ENCODE peak calls at places on chromosome 14, in eight cellular contexts. O is brain microvascular endothelial cell; E is activated CD8-positive, alpha-beta T cell treated with anti-CD3 and anti-CD28 coated beads for 36 hours; P is stomach; Q is HAP-1; Y is DMS53; U is putamen; S is stimulated activated CD8-positive, alpha-beta memory T cell treated with anti-CD3 and anti-CD28 coated beads, Interleukin-12 subunit alpha, Interleukin-12 subunit beta, amount 100 ng/mL, for 4 hours. I is an unnamed sample.

GRCh38 chr14:63432228-63432627 is 110.9 kb downstream of the PPP2R5E start:
- DNase-seq in O (no peak), E (no peak), P (no peak), Q (no peak), Y (peak), U (no peak), S (no peak), I (peak)

GRCh38 chr14:50344116-50344775 is 32.1 kb downstream of the DMAC2L start:
- DNase-seq in O (no peak), E (peak), P (no peak), Q (no peak), Y (no peak), U (no peak), S (no peak), I (no peak)

GRCh38 chr14:58082491-58083098 is 69.4 kb downstream of the ARMH4 start:
- DNase-seq in O (peak), E (no peak), P (no peak), Q (no peak), Y (peak), U (peak), S (no peak), I (peak)

GRCh38 chr14:68664225-68664681 is 128.6 kb downstream of the ZFP36L1 start:
- DNase-seq in O (no peak), E (peak), P (no peak), Q (no peak), Y (no peak), U (no peak), S (no peak), I (no peak)

GRCh38 chr14:88786715-88787114 is 6.0 kb downstream of the EML5 start:
- DNase-seq in O (no peak), E (no peak), P (no peak), Q (no peak), Y (no peak), U (no peak), S (no peak), I (no peak)

GRCh38 chr14:89121961-89122675 is 294.9 kb downstream of the FOXN3 start:
- DNase-seq in O (no peak), E (no peak), P (no peak), Q (peak), Y (peak), U (no peak), S (no peak), I (peak)

GRCh38 chr14:37056473-37056872 is 115.9 kb downstream of the SLC25A21 start:
- DNase-seq in O (peak), E (no peak), P (no peak), Q (no peak), Y (no peak), U (no peak), S (no peak), I (peak)

GRCh38 chr14:106039400-106039799 is 513.0 kb downstream of the TMEM121 start:
- DNase-seq in O (no peak), E (peak), P (no peak), Q (peak), Y (peak), U (no peak), S (peak), I (peak)

GRCh38 chr14:100621806-100622205 is 34.6 kb upstream of the BEGAIN start:
- DNase-seq in O (no peak), E (no peak), P (no peak), Q (peak), Y (no peak), U (no peak), S (no peak), I (peak)

GRCh38 chr14:102917469-102918211 is 4.8 kb upstream of the AMN start:
- DNase-seq in O (peak), E (peak), P (peak), Q (peak), Y (peak), U (no peak), S (peak), I (peak)

GRCh38 chr14:95287176-95287754 is 32.4 kb downstream of the CLMN start:
- DNase-seq in O (no peak), E (no peak), P (no peak), Q (no peak), Y (no peak), U (no peak), S (no peak), I (peak)

GRCh38 chr14:33959692-33960151 is 8.8 kb upstream of the EGLN3 start:
- DNase-seq in O (no peak), E (no peak), P (no peak), Q (peak), Y (no peak), U (peak), S (no peak), I (no peak)

GRCh38 chr14:63398952-63399351 is 80.2 kb upstream of the GPHB5 start:
- DNase-seq in O (no peak), E (no peak), P (no peak), Q (no peak), Y (no peak), U (no peak), S (no peak), I (no peak)

GRCh38 chr14:56975521-56975920 is 165.2 kb upstream of the OTX2 start:
- DNase-seq in O (no peak), E (no peak), P (no peak), Q (no peak), Y (peak), U (no peak), S (no peak), I (peak)

GRCh38 chr14:61188936-61189808 is 92.0 kb downstream of the TMEM30B start:
- DNase-seq in O (peak), E (peak), P (peak), Q (peak), Y (peak), U (no peak), S (no peak), I (peak)

GRCh38 chr14:22538671-22539228 is 50.3 kb downstream of the DAD1 start:
- DNase-seq in O (no peak), E (peak), P (no peak), Q (no peak), Y (no peak), U (no peak), S (no peak), I (no peak)

GRCh38 chr14:37969511-37969979 is 238.2 kb upstream of the SSTR1 start:
- DNase-seq in O (no peak), E (no peak), P (peak), Q (no peak), Y (peak), U (no peak), S (no peak), I (no peak)

GRCh38 chr14:105093426-105094192 is 28.4 kb upstream of the GPR132 start:
- DNase-seq in O (peak), E (peak), P (peak), Q (peak), Y (peak), U (no peak), S (peak), I (peak)

GRCh38 chr14:84468153-84468552 is 1061.8 kb upstream of the FLRT2 start:
- DNase-seq in O (no peak), E (no peak), P (no peak), Q (no peak), Y (no peak), U (no peak), S (no peak), I (no peak)

GRCh38 chr14:51575225-51576111 is 76.2 kb upstream of the FRMD6 start:
- DNase-seq in O (no peak), E (no peak), P (no peak), Q (no peak), Y (no peak), U (no peak), S (no peak), I (no peak)

GRCh38 chr14:105173901-105174894 is 5.6 kb upstream of the JAG2 start:
- DNase-seq in O (no peak), E (peak), P (no peak), Q (no peak), Y (peak), U (no peak), S (peak), I (no peak)

GRCh38 chr14:49212721-49213120 is 373.5 kb downstream of the RPS29 start:
- DNase-seq in O (no peak), E (no peak), P (no peak), Q (no peak), Y (no peak), U (no peak), S (no peak), I (no peak)

GRCh38 chr14:64388533-64389243 is 535 bp downstream of the MTHFD1 start:
- DNase-seq in O (peak), E (no peak), P (peak), Q (no peak), Y (peak), U (no peak), S (no peak), I (peak)

GRCh38 chr14:95197498-95198010 is 40.2 kb upstream of the DICER1 start:
- DNase-seq in O (no peak), E (no peak), P (peak), Q (no peak), Y (peak), U (no peak), S (no peak), I (no peak)

GRCh38 chr14:91636604-91637003 is 95.3 kb downstream of the CATSPERB start:
- DNase-seq in O (no peak), E (no peak), P (no peak), Q (no peak), Y (no peak), U (no peak), S (no peak), I (no peak)

GRCh38 chr14:71354801-71355200 is 447.5 kb downstream of the PCNX1 start:
- DNase-seq in O (no peak), E (no peak), P (no peak), Q (no peak), Y (no peak), U (no peak), S (no peak), I (no peak)

GRCh38 chr14:92625213-92625612 is 111.6 kb downstream of the RIN3 start:
- DNase-seq in O (peak), E (no peak), P (no peak), Q (no peak), Y (no peak), U (no peak), S (no peak), I (no peak)

GRCh38 chr14:63499701-63500250 is 43.4 kb downstream of the PPP2R5E start:
- DNase-seq in O (peak), E (no peak), P (no peak), Q (no peak), Y (no peak), U (no peak), S (no peak), I (no peak)

GRCh38 chr14:54177861-54178591 is 218.8 kb upstream of the CDKN3 start:
- DNase-seq in O (peak), E (no peak), P (no peak), Q (no peak), Y (no peak), U (no peak), S (no peak), I (peak)

GRCh38 chr14:80584638-80585505 is 356.7 kb downstream of the CEP128 start:
- DNase-seq in O (no peak), E (no peak), P (no peak), Q (no peak), Y (peak), U (no peak), S (no peak), I (peak)

GRCh38 chr14:20658246-20658645 is 16.8 kb upstream of the OR6S1 start:
- DNase-seq in O (no peak), E (no peak), P (no peak), Q (no peak), Y (no peak), U (no peak), S (no peak), I (no peak)

GRCh38 chr14:24921903-24922302 is 128.0 kb downstream of the STXBP6 start:
- DNase-seq in O (peak), E (no peak), P (no peak), Q (no peak), Y (no peak), U (no peak), S (no peak), I (no peak)

GRCh38 chr14:104367811-104368750 is 211.5 kb upstream of the C14orf180 start:
- DNase-seq in O (no peak), E (no peak), P (no peak), Q (no peak), Y (no peak), U (no peak), S (no peak), I (peak)

GRCh38 chr14:95258754-95259593 is 60.7 kb downstream of the CLMN start:
- DNase-seq in O (peak), E (no peak), P (peak), Q (no peak), Y (peak), U (no peak), S (no peak), I (no peak)

GRCh38 chr14:84085493-84085892 is 1444.5 kb upstream of the FLRT2 start:
- DNase-seq in O (no peak), E (no peak), P (no peak), Q (no peak), Y (no peak), U (no peak), S (no peak), I (no peak)

GRCh38 chr14:91649930-91650329 is 82.0 kb downstream of the CATSPERB start:
- DNase-seq in O (peak), E (peak), P (no peak), Q (peak), Y (peak), U (peak), S (no peak), I (peak)